ENCODE peak calls at places on chromosomes 2 and 18, in five cellular contexts. T is IMR-90, R is H9, H is trophoblast cell, I is mesenchymal stem cell. C is an unnamed sample.

GRCh38 chr2:207766697-207767460 is 2.8 kb downstream of the FZD5 start:
- DNase-seq in H (peak), I (no peak), R (peak), T (no peak), C (no peak)

GRCh38 chr2:128715360-128715759 is 396.7 kb upstream of the HS6ST1 start:
- DNase-seq in I (no peak), R (no peak), T (no peak), H (no peak), C (no peak)

GRCh38 chr2:99066075-99066557 is 75.4 kb upstream of the C2orf15 start:
- DNase-seq in I (peak), H (peak), T (peak), R (no peak), C (peak)

GRCh38 chr2:142536964-142537363 is 340.5 kb upstream of the KYNU start:
- DNase-seq in T (no peak), I (no peak), R (no peak), H (peak), C (no peak)

GRCh38 chr2:167816897-167817296 is 430.5 kb downstream of the STK39 start:
- DNase-seq in I (no peak), R (no peak), H (no peak), T (no peak), C (no peak)

GRCh38 chr2:55401124-55401523 is 18.5 kb downstream of the CCDC88A start:
- DNase-seq in H (no peak), R (no peak), I (no peak), T (no peak), C (no peak)

GRCh38 chr18:70366174-70366573 is 77.3 kb downstream of the SOCS6 start:
- DNase-seq in H (no peak), I (no peak), T (no peak), R (peak), C (peak)

GRCh38 chr2:69298862-69299261 is 88.2 kb downstream of the GFPT1 start:
- DNase-seq in T (peak), H (no peak), I (peak), R (no peak), C (no peak)

GRCh38 chr18:13216732-13217465 is 1.7 kb upstream of the LDLRAD4 start:
- DNase-seq in R (no peak), H (peak), T (no peak), I (peak), C (peak)

GRCh38 chr18:8536226-8536625 is 73.0 kb upstream of the RAB12 start:
- DNase-seq in I (no peak), T (no peak), R (no peak), H (no peak), C (no peak)

GRCh38 chr2:42905341-42906114 is 113.1 kb upstream of the HAAO start:
- DNase-seq in T (no peak), R (no peak), H (no peak), I (peak), C (no peak)

GRCh38 chr2:230849633-230850357 is 14.9 kb upstream of the ITM2C start:
- DNase-seq in H (peak), I (no peak), T (no peak), R (peak), C (no peak)

GRCh38 chr2:222561817-222562424 is 94.0 kb downstream of the FARSB start:
- DNase-seq in H (peak), R (peak), T (peak), I (peak), C (peak)

GRCh38 chr2:65199891-65200290 is 27.7 kb upstream of the ACTR2 start:
- DNase-seq in I (peak), H (no peak), R (no peak), T (peak), C (no peak)

GRCh38 chr2:170144758-170145157 is 33.2 kb upstream of the MYO3B start:
- DNase-seq in R (no peak), T (no peak), H (no peak), I (no peak), C (no peak)

GRCh38 chr2:190334479-190335224 is 8.7 kb upstream of the INPP1 start:
- DNase-seq in I (no peak), H (peak), T (no peak), R (no peak), C (no peak)

GRCh38 chr2:17529771-17530170 is 10.7 kb upstream of the VSNL1 start:
- DNase-seq in H (no peak), T (no peak), R (no peak), I (no peak), C (no peak)

GRCh38 chr2:138711812-138712211 is 68.4 kb downstream of the NXPH2 start:
- DNase-seq in R (no peak), I (peak), H (no peak), T (no peak), C (no peak)

GRCh38 chr2:6372317-6372903 is 493.3 kb downstream of the CMPK2 start:
- DNase-seq in H (peak), T (peak), I (peak), R (no peak), C (no peak)

GRCh38 chr2:74893332-74893731 is 59.4 kb downstream of the HK2 start:
- DNase-seq in I (peak), R (no peak), H (no peak), T (peak), C (no peak)

GRCh38 chr2:136131484-136131960 is 13.6 kb upstream of the CXCR4 start:
- DNase-seq in T (no peak), I (no peak), H (no peak), R (no peak), C (no peak)

GRCh38 chr2:139885921-139886498 is 1105.8 kb upstream of the NXPH2 start:
- DNase-seq in I (no peak), T (no peak), R (no peak), H (no peak), C (no peak)

DNA sequence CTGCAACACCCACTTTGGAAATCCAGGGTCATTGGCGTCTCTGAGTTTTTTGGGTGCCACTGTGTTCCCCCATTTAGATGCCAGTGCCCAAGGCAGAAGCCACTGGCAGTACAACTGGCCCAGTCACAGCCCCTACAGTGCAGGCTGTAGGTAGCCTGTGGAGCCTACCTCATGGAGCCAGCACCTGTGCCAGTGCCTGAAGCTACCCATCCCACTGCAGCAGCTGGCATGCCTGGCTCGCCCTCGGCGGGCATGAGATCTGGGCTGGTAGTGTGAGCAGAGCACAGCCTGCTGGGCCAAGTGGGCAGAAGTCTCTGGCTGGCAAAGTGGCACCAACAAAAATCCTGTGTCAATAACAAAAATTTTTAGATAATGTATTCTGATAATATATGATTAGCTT is 1111.4 kb upstream of the NXPH2 start:
- DNase-seq in H (no peak), R (no peak), I (no peak), T (no peak), C (no peak)
- H2AFZ ChIP-seq in H (no peak), R (no peak), I (no peak), T (no peak), C (no peak)

DNA sequence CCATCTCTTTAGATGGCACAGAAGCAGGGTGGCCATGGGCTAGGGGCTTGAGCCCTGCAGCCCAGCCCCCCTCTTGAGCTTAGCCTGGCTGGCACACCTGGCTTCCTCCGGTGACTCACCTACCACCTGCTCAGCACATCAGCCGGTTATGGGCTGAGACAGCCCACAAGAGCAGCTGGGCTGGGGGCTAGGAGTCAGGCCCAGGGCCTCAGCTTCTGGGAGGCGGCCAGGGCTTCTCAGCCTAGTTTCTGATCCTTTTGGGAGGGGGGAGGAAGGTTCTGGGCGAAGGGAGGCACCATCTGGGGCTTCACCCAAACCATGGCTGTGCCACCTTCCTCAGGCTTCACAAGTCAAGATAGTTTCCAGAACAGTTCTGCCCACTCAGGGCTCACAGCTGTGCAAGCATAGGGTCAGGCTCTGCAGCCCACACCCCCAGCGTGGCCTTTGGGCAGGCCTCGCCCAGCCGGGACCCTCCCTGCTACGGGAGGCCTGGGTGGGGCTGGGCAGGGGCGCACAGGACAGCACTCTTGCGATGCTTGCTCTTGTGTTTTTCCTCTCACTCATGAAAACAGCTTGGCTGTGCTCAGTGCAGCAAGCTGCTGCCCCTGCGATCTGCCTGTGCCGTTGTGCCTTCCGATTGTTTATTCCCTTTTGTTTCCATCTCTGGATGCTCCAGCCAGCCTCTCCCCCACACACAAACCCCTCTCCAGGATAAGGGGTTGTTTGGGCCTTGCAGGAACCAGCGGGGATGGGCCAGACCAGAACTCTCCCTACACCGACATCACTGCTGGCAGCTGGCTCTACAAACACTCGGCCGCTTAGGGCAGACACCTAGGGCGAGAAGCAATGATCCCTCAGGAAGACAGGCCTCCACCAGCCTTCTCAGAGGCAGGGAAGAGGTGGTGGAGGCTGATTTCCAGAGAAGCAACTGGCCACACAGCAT is 26.1 kb upstream of the SEMA4C start:
- DNase-seq in H (no peak), R (peak), I (no peak), T (no peak), C (no peak)
- H4K91ac ChIP-seq in H (peak), R (no peak), I (no peak), T (no peak), C (peak)

GRCh38 chr2:8045081-8045614 is 636.7 kb upstream of the ID2 start:
- DNase-seq in H (no peak), I (no peak), T (no peak), R (no peak), C (no peak)

GRCh38 chr2:8046849-8047248 is 635.0 kb upstream of the ID2 start:
- DNase-seq in T (no peak), R (no peak), I (no peak), H (no peak), C (no peak)

GRCh38 chr2:8053241-8053640 is 628.6 kb upstream of the ID2 start:
- DNase-seq in H (no peak), I (no peak), R (no peak), T (no peak), C (no peak)

GRCh38 chr2:8049851-8050571 is 631.8 kb upstream of the ID2 start:
- DNase-seq in I (no peak), T (no peak), H (no peak), R (no peak), C (no peak)

DNA sequence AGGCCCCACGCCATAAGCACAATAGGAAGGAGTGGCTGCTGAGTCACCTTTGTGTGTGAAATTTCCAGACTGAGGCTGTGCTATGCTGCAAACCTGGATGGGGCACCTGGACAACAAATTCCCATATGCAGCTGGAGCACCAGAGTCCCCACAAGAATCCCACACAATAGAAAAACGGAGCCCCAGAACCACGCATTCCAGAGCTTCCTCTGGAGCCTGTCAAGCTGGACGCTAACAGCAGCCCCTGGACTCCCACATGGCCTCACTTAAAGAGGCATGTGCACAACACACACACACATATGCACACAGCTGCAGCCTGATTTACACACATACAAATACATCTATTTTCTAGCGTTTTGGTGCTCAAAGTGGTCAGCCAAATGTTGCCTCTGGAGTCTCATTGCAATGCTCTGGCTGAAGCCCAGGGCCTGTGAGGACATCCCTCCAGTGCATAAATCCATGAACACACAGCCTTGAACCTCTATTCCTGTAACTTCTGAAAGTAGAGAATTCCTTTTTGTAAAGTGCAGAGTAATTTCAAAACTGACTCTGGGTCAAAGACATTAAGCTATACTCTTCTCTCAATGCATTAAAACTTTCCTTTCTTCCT is 632.6 kb upstream of the ID2 start:
- DNase-seq in R (no peak), I (peak), T (no peak), H (no peak), C (no peak)
- H2AK5ac ChIP-seq in R (no peak), I (no peak), T (no peak), H (no peak), C (peak)

GRCh38 chr2:16335947-16336346 is 329.7 kb downstream of the CYRIA start:
- DNase-seq in I (no peak), H (no peak), R (no peak), T (no peak), C (no peak)
- H2AFZ ChIP-seq in I (no peak), H (no peak), R (no peak), T (no peak), C (no peak)

GRCh38 chr18:23268641-23269040 is 133.4 kb downstream of the CABLES1 start:
- DNase-seq in I (no peak), H (no peak), T (no peak), R (no peak), C (no peak)
- H4K91ac ChIP-seq in I (no peak), H (no peak), T (no peak), R (no peak), C (no peak)

DNA sequence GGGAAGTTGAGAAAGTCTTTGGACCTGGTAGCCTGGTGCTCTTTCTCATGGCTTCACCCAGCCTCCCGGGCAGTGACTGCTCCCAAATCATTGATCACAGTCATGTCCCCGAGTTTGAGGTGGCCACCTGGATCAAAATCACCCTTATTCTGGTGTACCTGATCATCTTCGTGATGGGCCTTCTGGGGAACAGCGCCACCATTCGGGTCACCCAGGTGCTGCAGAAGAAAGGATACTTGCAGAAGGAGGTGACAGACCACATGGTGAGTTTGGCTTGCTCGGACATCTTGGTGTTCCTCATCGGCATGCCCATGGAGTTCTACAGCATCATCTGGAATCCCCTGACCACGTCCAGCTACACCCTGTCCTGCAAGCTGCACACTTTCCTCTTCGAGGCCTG is 391 bp downstream of the GPR39 start:
- DNase-seq in R (no peak), H (no peak), T (no peak), I (no peak), C (no peak)
- H2AK5ac ChIP-seq in R (no peak), H (no peak), T (peak), I (peak), C (peak)

DNA sequence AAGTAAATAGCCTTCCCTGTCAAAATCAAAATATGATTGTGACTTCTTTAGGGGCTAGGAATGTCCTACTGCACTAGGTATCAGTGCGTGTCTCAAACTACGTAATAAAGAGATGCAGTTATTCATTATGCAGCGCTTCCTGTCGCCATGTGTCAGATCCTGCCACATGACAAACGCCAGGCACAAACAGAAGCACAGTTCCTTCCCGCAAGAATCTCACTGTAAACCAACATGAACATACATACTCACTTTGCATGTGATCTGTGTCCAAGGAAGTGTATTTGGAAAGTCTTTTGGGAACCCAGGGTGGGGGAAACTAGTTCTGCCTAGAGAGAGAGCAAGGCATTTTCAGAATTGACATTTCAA is 599.9 kb downstream of the RNF144A start:
- DNase-seq in I (peak), R (no peak), H (no peak), T (no peak), C (no peak)
- H2AFZ ChIP-seq in I (no peak), R (no peak), H (no peak), T (no peak), C (no peak)

DNA sequence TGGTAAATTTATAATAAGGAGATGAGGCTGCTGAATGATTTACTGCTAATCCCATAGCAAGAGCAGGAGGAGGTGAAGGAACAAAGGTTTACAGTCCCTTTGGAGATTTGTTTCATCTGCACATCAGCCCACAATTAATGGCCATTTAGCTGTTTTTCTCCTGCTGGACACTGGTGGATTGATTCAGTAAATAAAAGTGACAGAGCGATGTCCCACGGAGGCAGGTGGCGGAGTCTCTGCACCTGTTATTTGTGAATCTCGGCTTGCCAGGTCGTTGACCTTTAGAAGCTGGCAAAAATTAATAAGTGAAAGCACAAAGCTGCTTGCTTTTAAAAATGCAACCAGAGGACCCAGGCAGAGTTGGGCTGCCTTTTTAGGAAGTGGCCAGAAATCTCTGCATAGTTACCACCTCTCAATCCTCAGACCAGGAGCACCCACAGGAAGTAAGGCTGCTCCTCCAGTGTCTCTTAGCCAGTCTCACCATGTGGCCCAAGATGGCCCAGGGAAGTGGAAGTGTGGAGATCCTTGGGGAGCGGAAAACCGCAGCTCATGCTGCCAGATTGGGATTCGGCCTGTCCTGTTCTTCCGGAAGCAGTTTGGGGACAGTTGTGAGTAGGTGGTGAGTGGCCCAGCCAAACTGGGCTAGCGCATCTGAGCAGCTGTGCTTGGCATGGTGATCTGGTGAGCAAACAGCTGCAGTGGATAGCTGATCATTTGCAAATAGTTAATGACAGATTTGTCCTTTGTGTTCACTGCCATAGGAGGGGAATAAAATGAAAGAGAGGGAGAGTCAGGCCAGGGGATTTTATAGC is 1005.7 kb upstream of the PIK3C3 start:
- DNase-seq in T (no peak), R (no peak), H (no peak), I (no peak), C (no peak)
- H4K91ac ChIP-seq in T (no peak), R (no peak), H (no peak), I (no peak), C (no peak)

GRCh38 chr2:171327043-171327496 is 106.7 kb downstream of the METTL8 start:
- DNase-seq in I (peak), T (peak), R (no peak), H (no peak), C (no peak)
- H2AK5ac ChIP-seq in I (no peak), T (no peak), R (no peak), H (no peak), C (no peak)

C was measured in neuronal stem cell.